ENCODE peak calls at places on chromosomes 11 and 22, in nine cellular contexts. A is activated CD4-positive, CD25-positive, alpha-beta regulatory T cell treated with anti-CD3 and anti-CD28 coated beads, Interleukin-2, amount 50 U/mL, for 72 hours; F is neuronal stem cell; P is CD4-positive, CD25-positive, alpha-beta regulatory T cell; W is stimulated activated CD4-positive, alpha-beta T cell treated with anti-CD3 and anti-CD28 coated beads, Interleukin-1b, Interleukin-23, amount 100 ng/mL, for 24 hours; T is T-helper 9 cell; J is NCI-H226; D is Daoy; Z is activated naive CD4-positive, alpha-beta T cell. E is an unnamed sample.
A peak's percentile ranks its signal among the peaks of the same experiment; 100 is the strongest.

GRCh38 chr11:18265949-18266348 is at the start of gene SAA1:
- DNase-seq in A (no peak), F (no peak), P (no peak), W (no peak), T (no peak), J (no peak), D (peak; percentile 24), Z (no peak), E (no peak)

GRCh38 chr11:83063073-83063754 is 8.5 kb downstream of the RAB30 start:
- DNase-seq in A (no peak), F (no peak), P (peak; percentile 79), W (no peak), T (no peak), J (peak; percentile 9), D (no peak), Z (no peak), E (peak; percentile 61)

GRCh38 chr11:12802418-12803085 is 128.3 kb downstream of the TEAD1 start:
- DNase-seq in A (no peak), F (peak; percentile 81), P (no peak), W (no peak), T (no peak), J (peak; percentile 99), D (peak; percentile 93), Z (no peak), E (no peak)

GRCh38 chr22:45077286-45077685 is 67.5 kb upstream of the PHF21B start:
- DNase-seq in A (no peak), F (no peak), P (no peak), W (no peak), T (no peak), J (no peak), D (no peak), Z (no peak), E (no peak)

GRCh38 chr11:12706531-12707499 is 32.6 kb downstream of the TEAD1 start:
- DNase-seq in A (no peak), F (no peak), P (no peak), W (no peak), T (no peak), J (no peak), D (peak; percentile 35), Z (no peak), E (no peak)

GRCh38 chr11:67053896-67054850 is 2.5 kb upstream of the RHOD start:
- DNase-seq in A (no peak), F (peak; percentile 55), P (peak; percentile 45), W (peak; percentile 13), T (no peak), J (peak; percentile 28), D (peak; percentile 93), Z (no peak), E (peak; percentile 28)

GRCh38 chr22:22201185-22201924 is 43.2 kb upstream of the VPREB1 start:
- DNase-seq in A (no peak), F (peak; percentile 37), P (peak; percentile 61), W (peak; percentile 38), T (peak; percentile 47), J (no peak), D (peak; percentile 46), Z (no peak), E (peak; percentile 37)

GRCh38 chr22:26563022-26563421 is 26.9 kb downstream of the TPST2 start:
- DNase-seq in A (no peak), F (no peak), P (peak; percentile 39), W (no peak), T (no peak), J (no peak), D (no peak), Z (no peak), E (no peak)

GRCh38 chr22:41917906-41918791 is 3.3 kb upstream of the SHISA8 start:
- DNase-seq in A (no peak), F (no peak), P (no peak), W (no peak), T (no peak), J (no peak), D (peak; percentile 89), Z (no peak), E (no peak)

GRCh38 chr11:44398266-44399045 is 88.5 kb upstream of the ALX4 start:
- DNase-seq in A (no peak), F (no peak), P (no peak), W (no peak), T (no peak), J (no peak), D (no peak), Z (no peak), E (no peak)

GRCh38 chr11:131975624-131976420 is 605.4 kb downstream of the NTM start:
- DNase-seq in A (no peak), F (no peak), P (no peak), W (no peak), T (no peak), J (no peak), D (no peak), Z (no peak), E (no peak)

GRCh38 chr11:19432370-19433163 is 191.8 kb upstream of the E2F8 start:
- DNase-seq in A (no peak), F (no peak), P (no peak), W (no peak), T (no peak), J (peak; percentile 80), D (peak; percentile 83), Z (no peak), E (no peak)

GRCh38 chr11:108768370-108768769 is 103.5 kb downstream of the DDX10 start:
- DNase-seq in A (no peak), F (no peak), P (no peak), W (no peak), T (no peak), J (peak; percentile 35), D (no peak), Z (no peak), E (no peak)

GRCh38 chr11:95297680-95298452 is 66.9 kb upstream of the SESN3 start:
- DNase-seq in A (no peak), F (no peak), P (no peak), W (no peak), T (no peak), J (no peak), D (no peak), Z (no peak), E (no peak)

GRCh38 chr11:27933992-27934829 is 173.7 kb downstream of the KIF18A start:
- DNase-seq in A (no peak), F (no peak), P (no peak), W (no peak), T (no peak), J (peak; percentile 98), D (peak; percentile 93), Z (no peak), E (no peak)

GRCh38 chr11:74535371-74536118 is 42.0 kb upstream of the LIPT2 start:
- DNase-seq in A (no peak), F (no peak), P (no peak), W (no peak), T (no peak), J (no peak), D (no peak), Z (no peak), E (no peak)

GRCh38 chr11:110374921-110375320 is 54.8 kb upstream of the FDX1 start:
- DNase-seq in A (no peak), F (no peak), P (no peak), W (no peak), T (no peak), J (no peak), D (no peak), Z (no peak), E (no peak)

GRCh38 chr11:64244966-64245365 is 1.8 kb downstream of the PPP1R14B start:
- DNase-seq in A (no peak), F (no peak), P (no peak), W (no peak), T (no peak), J (no peak), D (no peak), Z (no peak), E (no peak)

GRCh38 chr11:64161037-64161436 is 4.9 kb downstream of the MACROD1 start:
- DNase-seq in A (no peak), F (no peak), P (no peak), W (no peak), T (no peak), J (no peak), D (no peak), Z (no peak), E (no peak)

GRCh38 chr11:27158763-27159679 is 118.4 kb downstream of the BBOX1 start:
- DNase-seq in A (no peak), F (peak; percentile 43), P (peak; percentile 7), W (no peak), T (no peak), J (peak; percentile 50), D (peak; percentile 68), Z (no peak), E (no peak)

GRCh38 chr11:112778091-112778889 is 182.9 kb upstream of the NCAM1 start:
- DNase-seq in A (no peak), F (no peak), P (no peak), W (no peak), T (no peak), J (no peak), D (no peak), Z (no peak), E (no peak)

GRCh38 chr11:73759520-73760065 is 1.3 kb downstream of the RAB6A start:
- DNase-seq in A (no peak), F (no peak), P (peak; percentile 15), W (no peak), T (no peak), J (no peak), D (no peak), Z (no peak), E (no peak)

GRCh38 chr11:118232659-118233058 is 7.8 kb upstream of the JAML start:
- DNase-seq in A (no peak), F (no peak), P (no peak), W (no peak), T (no peak), J (no peak), D (no peak), Z (no peak), E (no peak)

GRCh38 chr22:24473278-24473677 is 21.9 kb upstream of the UPB1 start:
- DNase-seq in A (no peak), F (no peak), P (no peak), W (no peak), T (no peak), J (no peak), D (no peak), Z (no peak), E (no peak)

GRCh38 chr11:126083829-126084607 is 21.4 kb upstream of the CDON start:
- DNase-seq in A (no peak), F (peak; percentile 73), P (peak; percentile 81), W (no peak), T (no peak), J (peak; percentile 5), D (no peak), Z (no peak), E (no peak)

GRCh38 chr11:8839957-8840945 is 70.7 kb upstream of the AKIP1 start:
- DNase-seq in A (no peak), F (peak; percentile 66), P (no peak), W (no peak), T (no peak), J (peak; percentile 39), D (peak; percentile 77), Z (no peak), E (peak; percentile 27)

GRCh38 chr11:125123947-125124633 is 12.7 kb upstream of the TMEM218 start:
- DNase-seq in A (no peak), F (no peak), P (peak; percentile 55), W (no peak), T (no peak), J (peak; percentile 32), D (peak; percentile 43), Z (no peak), E (no peak)

GRCh38 chr11:120215634-120216033 is 4.8 kb downstream of the OAF start:
- DNase-seq in A (no peak), F (no peak), P (no peak), W (no peak), T (no peak), J (peak; percentile 55), D (peak; percentile 51), Z (no peak), E (no peak)

GRCh38 chr11:66881436-66881835 is 24.6 kb downstream of the LRFN4 start:
- DNase-seq in A (no peak), F (no peak), P (no peak), W (no peak), T (no peak), J (no peak), D (no peak), Z (no peak), E (no peak)

GRCh38 chr11:86570020-86570419 is 102.4 kb downstream of the ME3 start:
- DNase-seq in A (no peak), F (no peak), P (no peak), W (no peak), T (no peak), J (peak; percentile 89), D (peak; percentile 60), Z (no peak), E (no peak)

E was measured in stimulated activated naive B cell treated with anti-CD40 and anti-IgM and Interleukin-4, amounts not matched to agents 10 μg/mL and 1 μg/mL and 100 μg/mL, for 72 hours.